ENCODE peak calls at places on chromosomes 11 and 22, in eight cellular contexts. M is stomach, V is PC-9, W is PC-3, E is astrocyte of the spinal cord, Q is colonic mucosa, Y is transverse colon, P is Peyer's patch. H is an unnamed sample.
A peak's percentile ranks its signal among the peaks of the same experiment; 100 is the strongest.

GRCh38 chr11:73173755-73174494 is 31.8 kb upstream of the FCHSD2 start:
- DNase-seq in Q (no peak), V (no peak), Y (peak; percentile 47), W (no peak), P (peak; percentile 73), M (peak; percentile 56), E (no peak), H (no peak)

GRCh38 chr11:2420502-2421225 is 20.1 kb downstream of the TSSC4 start:
- DNase-seq in P (peak; percentile 84), E (peak; percentile 59), M (peak; percentile 77), Y (peak; percentile 73), W (peak; percentile 77), V (peak; percentile 37), Q (peak; percentile 79), H (peak; percentile 63)

GRCh38 chr11:103608566-103608965 is 427.9 kb upstream of the DDI1 start:
- DNase-seq in E (peak; percentile 36), Q (no peak), M (no peak), P (no peak), Y (no peak), V (no peak), W (peak; percentile 66), H (no peak)

GRCh38 chr11:36622431-36623136 is 24.5 kb upstream of the RAG2 start:
- DNase-seq in Y (no peak), V (peak; percentile 38), P (no peak), Q (no peak), W (peak; percentile 48), E (peak; percentile 29), M (no peak), H (no peak)

GRCh38 chr22:42959472-42960145 is 55.3 kb downstream of the PACSIN2 start:
- DNase-seq in Y (peak; percentile 62), W (no peak), V (peak; percentile 90), E (peak; percentile 86), P (peak; percentile 77), M (peak; percentile 78), Q (peak; percentile 76), H (no peak)

GRCh38 chr22:24225044-24225601 is 19.8 kb downstream of the GGT5 start:
- DNase-seq in M (no peak), P (no peak), Y (no peak), V (no peak), W (no peak), Q (no peak), E (no peak), H (no peak)

GRCh38 chr11:121451982-121452608 is at the start of gene SORL1:
- DNase-seq in M (peak; percentile 78), V (no peak), P (peak; percentile 86), Q (peak; percentile 85), Y (peak; percentile 83), E (peak; percentile 28), W (peak; percentile 90), H (peak; percentile 78)

GRCh38 chr22:49307071-49307830 is 520.4 kb downstream of the BRD1 start:
- DNase-seq in Q (peak; percentile 13), M (peak; percentile 8), Y (no peak), W (no peak), P (peak; percentile 36), E (no peak), V (no peak), H (no peak)

GRCh38 chr11:114367244-114367957 is 32.9 kb downstream of the C11orf71 start:
- DNase-seq in Y (no peak), Q (no peak), V (no peak), M (no peak), P (no peak), E (no peak), W (peak; percentile 34), H (no peak)

GRCh38 chr11:789951-790350 is at the start of gene CEND1:
- DNase-seq in V (no peak), Y (no peak), E (peak; percentile 38), Q (no peak), W (no peak), P (no peak), M (no peak), H (peak; percentile 72)

GRCh38 chr22:24091551-24092420 is 80.7 kb downstream of the CABIN1 start:
- DNase-seq in W (no peak), Q (no peak), P (no peak), Y (no peak), V (no peak), M (no peak), E (no peak), H (no peak)

GRCh38 chr11:118142809-118143208 is 9.8 kb downstream of the SCN4B start:
- DNase-seq in P (peak; percentile 60), Y (peak; percentile 22), W (peak; percentile 20), V (no peak), Q (no peak), E (no peak), M (no peak), H (no peak)

GRCh38 chr11:133343951-133344350 is 188.3 kb downstream of the OPCML start:
- DNase-seq in Y (no peak), M (no peak), Q (no peak), V (peak; percentile 48), E (peak; percentile 64), P (no peak), W (no peak), H (no peak)

GRCh38 chr11:117315285-117316196 is 515 bp downstream of the BACE1 start:
- DNase-seq in Q (no peak), P (no peak), Y (no peak), V (no peak), M (no peak), W (no peak), E (no peak), H (no peak)

GRCh38 chr22:35349704-35350538 is 31.0 kb upstream of the HMOX1 start:
- DNase-seq in E (peak; percentile 47), M (no peak), W (no peak), Q (no peak), P (no peak), V (no peak), Y (no peak), H (no peak)
- H3K4me3 ChIP-seq in E (no peak overlapping the region), M (no peak overlapping the region), W (no peak overlapping the region), Q (no peak overlapping the region), P (no peak overlapping the region), V (no peak overlapping the region), Y (no peak overlapping the region), H (no peak overlapping the region)

GRCh38 chr11:66069715-66070603 is at the start of gene PACS1:
- DNase-seq in Y (peak; percentile 76), V (no peak), Q (peak; percentile 72), E (peak; percentile 76), W (peak; percentile 81), P (peak; percentile 89), M (peak; percentile 76), H (peak; percentile 85)

GRCh38 chr11:66068154-66068821 is 1.8 kb upstream of the PACS1 start:
- DNase-seq in Y (peak; percentile 78), W (peak; percentile 80), Q (peak; percentile 75), P (peak; percentile 87), V (peak; percentile 51), E (peak; percentile 62), M (peak; percentile 73), H (peak; percentile 37)

GRCh38 chr11:66067640-66068039 is 2.4 kb upstream of the PACS1 start:
- DNase-seq in V (no peak), E (no peak), P (no peak), Y (no peak), W (no peak), Q (no peak), M (no peak), H (no peak)

GRCh38 chr11:66070604-66071325 is 693 bp downstream of the PACS1 start:
- DNase-seq in M (peak; percentile 63), W (peak; percentile 47), P (peak; percentile 70), E (peak; percentile 51), Y (peak; percentile 43), Q (peak; percentile 50), V (peak; percentile 52), H (peak; percentile 37)

GRCh38 chr11:66068923-66069714 is 953 bp upstream of the PACS1 start:
- DNase-seq in M (peak; percentile 58), P (peak; percentile 68), Q (peak; percentile 59), V (no peak), W (peak; percentile 31), Y (peak; percentile 42), E (peak; percentile 44), H (peak; percentile 45)
- TF ChIP-seq CTCF in M (no peak), P (no peak), Q (no peak), V (no peak), W (peak; percentile 41), Y (no peak), E (peak; percentile 21), H (no peak)

GRCh38 chr11:129281471-129282268 is 89.5 kb upstream of the ARHGAP32 start:
- DNase-seq in Q (no peak), E (no peak), P (no peak), M (no peak), W (no peak), Y (no peak), V (peak; percentile 42), H (no peak)

GRCh38 chr11:129280027-129280811 is 88.1 kb upstream of the ARHGAP32 start:
- DNase-seq in M (no peak), V (no peak), E (peak; percentile 26), W (peak; percentile 92), Q (no peak), P (no peak), Y (peak; percentile 8), H (no peak)

GRCh38 chr11:129283141-129283540 is 91.0 kb upstream of the ARHGAP32 start:
- DNase-seq in W (peak; percentile 90), E (no peak), Q (peak; percentile 82), V (peak; percentile 80), M (peak; percentile 52), P (peak; percentile 82), Y (peak; percentile 73), H (no peak)

GRCh38 chr11:129285387-129285786 is 90.3 kb upstream of the BARX2 start:
- DNase-seq in P (no peak), W (no peak), V (no peak), E (no peak), Y (no peak), M (no peak), Q (no peak), H (no peak)

DNA sequence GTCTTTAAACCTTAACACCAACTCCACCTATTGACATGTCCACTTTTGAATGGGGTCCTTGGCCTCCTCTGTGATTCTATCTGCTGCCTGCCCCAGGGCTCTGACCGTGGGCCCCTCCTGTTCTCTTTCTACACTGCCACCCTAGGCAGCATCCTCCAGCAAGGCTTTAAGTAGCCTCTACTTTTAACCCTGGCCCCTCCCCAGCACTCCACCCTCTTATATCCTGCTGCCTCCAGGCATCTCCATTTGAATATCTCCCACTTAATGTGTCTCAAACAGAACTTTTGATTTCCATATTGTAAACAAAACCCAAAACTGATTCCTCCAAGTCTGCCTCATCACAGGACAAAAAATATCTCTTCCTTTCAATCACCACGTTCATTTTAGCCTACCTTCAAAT is 90.5 kb upstream of the ARHGAP32 start:
- DNase-seq in V (no peak), E (no peak), W (no peak), Y (peak; percentile 22), M (no peak), P (no peak), Q (peak; percentile 40), H (no peak)
- H3K4me3 ChIP-seq in V (no peak overlapping the region), E (no peak overlapping the region), W (no peak overlapping the region), Y (no peak overlapping the region), M (no peak overlapping the region), P (peak overlapping the region; percentile 7), Q (no peak overlapping the region), H (no peak overlapping the region)

DNA sequence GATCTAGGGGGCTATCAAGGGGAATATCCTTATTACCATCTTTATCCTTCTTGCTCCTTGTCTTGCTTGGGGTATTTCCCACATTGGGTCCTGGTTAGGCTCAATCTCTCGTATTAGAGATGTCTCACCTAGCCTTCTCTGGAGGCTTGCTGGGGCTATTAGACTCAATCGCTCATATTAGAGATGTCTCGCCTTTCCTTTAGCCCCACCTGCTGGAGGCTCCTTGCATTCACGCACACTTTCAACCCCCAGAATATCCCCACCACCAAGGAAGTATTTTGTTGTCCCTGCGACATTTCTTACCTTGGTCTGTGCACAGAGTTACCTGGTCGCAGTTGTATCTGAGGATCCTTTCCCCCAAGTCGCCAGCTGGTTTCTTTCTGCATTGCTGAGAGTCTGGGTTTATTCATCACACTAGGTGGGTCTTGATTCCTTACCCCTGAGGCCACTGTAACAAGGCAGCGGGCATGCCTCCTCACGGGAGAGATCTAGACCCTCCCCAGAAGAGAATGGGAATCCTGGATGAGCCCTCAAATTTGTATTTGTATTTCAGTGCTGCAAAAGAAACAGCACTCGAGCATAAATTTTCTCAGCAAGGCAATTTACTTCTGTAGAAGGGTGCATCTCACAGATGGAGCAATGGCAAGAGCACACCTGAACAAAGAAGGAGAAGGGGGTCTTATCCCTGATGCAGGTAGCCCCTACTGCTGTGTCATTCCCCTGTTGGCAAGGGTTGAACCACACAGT is 15.9 kb upstream of the HYLS1 start:
- DNase-seq in M (peak; percentile 37), Y (no peak), W (peak; percentile 48), Q (no peak), P (no peak), V (no peak), E (peak; percentile 18), H (no peak)
- TF ChIP-seq CTCF in M (peak; percentile 49), Y (no peak), W (peak; percentile 67), Q (no peak), P (peak; percentile 10), V (peak; percentile 51), E (peak; percentile 73), H (peak; percentile 52)

H was measured in GM06990.